ENCODE peak calls at places on chromosomes 2 and 18, in six cellular contexts. J, P, F, U, V and Z are unnamed samples.

GRCh38 chr2:241706539-241706938 is 4.7 kb downstream of the ING5 start:
- DNase-seq in J (no peak), P (no peak), F (no peak), U (no peak), V (no peak), Z (no peak)

GRCh38 chr18:5841518-5841917 is 53.8 kb downstream of the TMEM200C start:
- DNase-seq in J (no peak), P (no peak), F (no peak), U (no peak), V (no peak), Z (no peak)

GRCh38 chr2:230502593-230502992 is 86.6 kb downstream of the SP100 start:
- DNase-seq in J (no peak), P (no peak), F (no peak), U (no peak), V (no peak), Z (no peak)

GRCh38 chr18:45449761-45450227 is 165.5 kb upstream of the SLC14A2 start:
- DNase-seq in J (peak), P (no peak), F (no peak), U (peak), V (no peak), Z (no peak)

GRCh38 chr18:35610724-35611123 is 29.2 kb downstream of the GALNT1 start:
- DNase-seq in J (no peak), P (no peak), F (no peak), U (no peak), V (no peak), Z (no peak)

GRCh38 chr18:8358066-8358795 is 251.0 kb upstream of the RAB12 start:
- DNase-seq in J (no peak), P (no peak), F (no peak), U (no peak), V (no peak), Z (no peak)

GRCh38 chr2:15569658-15570615 is 8.8 kb upstream of the NBAS start:
- DNase-seq in J (no peak), P (no peak), F (no peak), U (no peak), V (no peak), Z (no peak)

GRCh38 chr2:201904529-201905420 is 98.4 kb downstream of the CDK15 start:
- DNase-seq in J (no peak), P (no peak), F (no peak), U (no peak), V (no peak), Z (no peak)

GRCh38 chr2:239026711-239027430 is 179.0 kb downstream of the TWIST2 start:
- DNase-seq in J (no peak), P (no peak), F (no peak), U (no peak), V (no peak), Z (no peak)

GRCh38 chr2:166463640-166464039 is 30.4 kb downstream of the SCN7A start:
- DNase-seq in J (no peak), P (no peak), F (no peak), U (no peak), V (no peak), Z (no peak)

GRCh38 chr2:184799386-184799785 is 201.1 kb downstream of the ZNF804A start:
- DNase-seq in J (no peak), P (no peak), F (no peak), U (no peak), V (no peak), Z (no peak)

GRCh38 chr2:64137567-64137966 is 6.7 kb downstream of the PELI1 start:
- DNase-seq in J (no peak), P (no peak), F (no peak), U (no peak), V (no peak), Z (no peak)

GRCh38 chr2:231028890-231029289 is 8.4 kb upstream of the C2orf72 start:
- DNase-seq in J (no peak), P (no peak), F (no peak), U (no peak), V (no peak), Z (no peak)

GRCh38 chr2:127569274-127570065 is 34.0 kb downstream of the MYO7B start:
- DNase-seq in J (peak), P (no peak), F (no peak), U (no peak), V (no peak), Z (no peak)

GRCh38 chr18:68564961-68565360 is 149.9 kb downstream of the TMX3 start:
- DNase-seq in J (no peak), P (no peak), F (no peak), U (no peak), V (no peak), Z (no peak)

GRCh38 chr2:111235192-111235591 is 114.5 kb downstream of the BCL2L11 start:
- DNase-seq in J (no peak), P (no peak), F (no peak), U (no peak), V (no peak), Z (no peak)

GRCh38 chr2:39265315-39265714 is 21.5 kb upstream of the CDKL4 start:
- DNase-seq in J (no peak), P (no peak), F (no peak), U (no peak), V (no peak), Z (no peak)

GRCh38 chr2:155203187-155203586 is 504.7 kb downstream of the KCNJ3 start:
- DNase-seq in J (no peak), P (no peak), F (no peak), U (no peak), V (no peak), Z (no peak)

GRCh38 chr2:63049291-63050185 is 1.1 kb upstream of the OTX1 start:
- DNase-seq in J (no peak), P (no peak), F (peak), U (no peak), V (no peak), Z (peak)

GRCh38 chr18:77124452-77124922 is 8.1 kb downstream of the MBP start:
- DNase-seq in J (no peak), P (no peak), F (no peak), U (no peak), V (no peak), Z (no peak)

GRCh38 chr18:28161608-28162599 is 15.0 kb downstream of the CDH2 start:
- DNase-seq in J (no peak), P (no peak), F (no peak), U (no peak), V (no peak), Z (no peak)

GRCh38 chr2:15984367-15985255 is 44.3 kb downstream of the MYCN start:
- DNase-seq in J (no peak), P (no peak), F (peak), U (peak), V (no peak), Z (no peak)

GRCh38 chr18:4319738-4320677 is 135.1 kb downstream of the DLGAP1 start:
- DNase-seq in J (no peak), P (no peak), F (no peak), U (no peak), V (no peak), Z (no peak)

GRCh38 chr2:11872247-11872947 is 126.0 kb downstream of the LPIN1 start:
- DNase-seq in J (no peak), P (no peak), F (no peak), U (no peak), V (no peak), Z (no peak)

GRCh38 chr2:25256486-25256875 is 85.2 kb downstream of the DNMT3A start:
- DNase-seq in J (no peak), P (no peak), F (no peak), U (no peak), V (no peak), Z (no peak)

GRCh38 chr18:22193466-22193865 is 24.1 kb downstream of the GATA6 start:
- DNase-seq in J (no peak), P (no peak), F (no peak), U (no peak), V (no peak), Z (no peak)

GRCh38 chr2:188529710-188530109 is 238.0 kb downstream of the GULP1 start:
- DNase-seq in J (no peak), P (no peak), F (no peak), U (no peak), V (no peak), Z (no peak)

GRCh38 chr2:239227661-239228371 is 173.0 kb downstream of the HDAC4 start:
- DNase-seq in J (no peak), P (no peak), F (no peak), U (no peak), V (no peak), Z (no peak)

GRCh38 chr2:32910883-32911598 is 35.7 kb upstream of the LTBP1 start:
- DNase-seq in J (no peak), P (no peak), F (no peak), U (no peak), V (no peak), Z (no peak)

GRCh38 chr2:157761520-157761919 is 114.6 kb downstream of the ACVR1 start:
- DNase-seq in J (no peak), P (no peak), F (no peak), U (no peak), V (no peak), Z (no peak)

GRCh38 chr18:8696749-8697211 is 8.6 kb upstream of the MTCL1 start:
- DNase-seq in J (peak), P (peak), F (peak), U (peak), V (peak), Z (peak)

GRCh38 chr2:74441690-74442482 is at the start of gene RTKN:
- DNase-seq in J (no peak), P (no peak), F (peak), U (no peak), V (no peak), Z (peak)